ENCODE peak calls at places on chromosomes 6 and 20, in eight cellular contexts. One of them, this sample, is unnamed.

GRCh38 chr20:44138859-44139258 is 48.1 kb downstream of the JPH2 start:
- DNase-seq in AG09309: no peak
- DNase-seq in fibroblast of mammary gland: no peak
- DNase-seq in A549: no peak
- DNase-seq in dorsolateral prefrontal cortex: no peak
- DNase-seq in bronchial epithelial cell: no peak
- DNase-seq in spleen: no peak
- DNase-seq in NB4: no peak
- DNase-seq in this sample: no peak

GRCh38 chr6:83167726-83168278 is 25.3 kb downstream of the PGM3 start:
- DNase-seq in spleen: no peak
- DNase-seq in bronchial epithelial cell: no peak
- DNase-seq in NB4: no peak
- DNase-seq in AG09309: no peak
- DNase-seq in A549: no peak
- DNase-seq in dorsolateral prefrontal cortex: no peak
- DNase-seq in fibroblast of mammary gland: no peak
- DNase-seq in this sample: no peak

GRCh38 chr20:34967421-34967820 is 11.8 kb downstream of the MYH7B start:
- DNase-seq in dorsolateral prefrontal cortex: no peak
- DNase-seq in spleen: no peak
- DNase-seq in A549: no peak
- DNase-seq in bronchial epithelial cell: no peak
- DNase-seq in fibroblast of mammary gland: no peak
- DNase-seq in NB4: no peak
- DNase-seq in AG09309: no peak
- DNase-seq in this sample: no peak

GRCh38 chr20:22880277-22880676 is 154.8 kb upstream of the SSTR4 start:
- DNase-seq in bronchial epithelial cell: no peak
- DNase-seq in dorsolateral prefrontal cortex: no peak
- DNase-seq in NB4: no peak
- DNase-seq in AG09309: no peak
- DNase-seq in A549: no peak
- DNase-seq in spleen: no peak
- DNase-seq in fibroblast of mammary gland: no peak
- DNase-seq in this sample: no peak

GRCh38 chr20:18428490-18429173 is 38.2 kb downstream of the DZANK1 start:
- DNase-seq in NB4: no peak
- DNase-seq in dorsolateral prefrontal cortex: no peak
- DNase-seq in A549: no peak
- DNase-seq in AG09309: no peak
- DNase-seq in fibroblast of mammary gland: peak
- DNase-seq in bronchial epithelial cell: no peak
- DNase-seq in spleen: no peak
- DNase-seq in this sample: no peak

GRCh38 chr20:57769756-57770155 is 59.9 kb upstream of the PMEPA1 start:
- DNase-seq in bronchial epithelial cell: no peak
- DNase-seq in spleen: no peak
- DNase-seq in dorsolateral prefrontal cortex: no peak
- DNase-seq in fibroblast of mammary gland: no peak
- DNase-seq in NB4: no peak
- DNase-seq in AG09309: no peak
- DNase-seq in A549: no peak
- DNase-seq in this sample: no peak

GRCh38 chr20:50865114-50865513 is 66.1 kb downstream of the ADNP start:
- DNase-seq in bronchial epithelial cell: no peak
- DNase-seq in NB4: no peak
- DNase-seq in A549: no peak
- DNase-seq in dorsolateral prefrontal cortex: no peak
- DNase-seq in spleen: no peak
- DNase-seq in AG09309: no peak
- DNase-seq in fibroblast of mammary gland: no peak
- DNase-seq in this sample: no peak

GRCh38 chr20:62952373-62953166 is at the start of gene SLC17A9:
- DNase-seq in dorsolateral prefrontal cortex: peak
- DNase-seq in NB4: peak
- DNase-seq in fibroblast of mammary gland: peak
- DNase-seq in bronchial epithelial cell: no peak
- DNase-seq in A549: no peak
- DNase-seq in AG09309: no peak
- DNase-seq in spleen: peak
- DNase-seq in this sample: no peak

GRCh38 chr6:26486358-26486757 is 13.7 kb upstream of the BTN1A1 start:
- DNase-seq in bronchial epithelial cell: no peak
- DNase-seq in A549: no peak
- DNase-seq in fibroblast of mammary gland: no peak
- DNase-seq in spleen: no peak
- DNase-seq in AG09309: no peak
- DNase-seq in NB4: no peak
- DNase-seq in dorsolateral prefrontal cortex: no peak
- DNase-seq in this sample: no peak

GRCh38 chr20:19181552-19181951 is 30.9 kb upstream of the SLC24A3 start:
- DNase-seq in NB4: no peak
- DNase-seq in fibroblast of mammary gland: peak
- DNase-seq in bronchial epithelial cell: peak
- DNase-seq in AG09309: no peak
- DNase-seq in dorsolateral prefrontal cortex: no peak
- DNase-seq in spleen: no peak
- DNase-seq in A549: no peak
- DNase-seq in this sample: no peak

GRCh38 chr6:28589234-28589951 is 63.7 kb downstream of the GPX5 start:
- DNase-seq in A549: peak
- DNase-seq in bronchial epithelial cell: peak
- DNase-seq in fibroblast of mammary gland: peak
- DNase-seq in dorsolateral prefrontal cortex: no peak
- DNase-seq in AG09309: peak
- DNase-seq in spleen: no peak
- DNase-seq in NB4: peak
- DNase-seq in this sample: peak

GRCh38 chr6:134523903-134524302 is 206.0 kb upstream of the SGK1 start:
- DNase-seq in AG09309: no peak
- DNase-seq in A549: no peak
- DNase-seq in spleen: no peak
- DNase-seq in fibroblast of mammary gland: no peak
- DNase-seq in dorsolateral prefrontal cortex: no peak
- DNase-seq in bronchial epithelial cell: peak
- DNase-seq in NB4: no peak
- DNase-seq in this sample: no peak

GRCh38 chr6:3270258-3270657 is 11.5 kb downstream of the PSMG4 start:
- DNase-seq in spleen: peak
- DNase-seq in AG09309: no peak
- DNase-seq in dorsolateral prefrontal cortex: no peak
- DNase-seq in A549: no peak
- DNase-seq in fibroblast of mammary gland: no peak
- DNase-seq in bronchial epithelial cell: no peak
- DNase-seq in NB4: no peak
- DNase-seq in this sample: no peak

GRCh38 chr6:16228709-16229665 is 9.4 kb upstream of the GMPR start:
- DNase-seq in A549: no peak
- DNase-seq in dorsolateral prefrontal cortex: no peak
- DNase-seq in bronchial epithelial cell: no peak
- DNase-seq in fibroblast of mammary gland: no peak
- DNase-seq in spleen: no peak
- DNase-seq in AG09309: no peak
- DNase-seq in NB4: no peak
- DNase-seq in this sample: no peak

GRCh38 chr6:63509652-63510352 is 62.5 kb upstream of the LOC128125822 start:
- DNase-seq in dorsolateral prefrontal cortex: no peak
- DNase-seq in AG09309: no peak
- DNase-seq in spleen: no peak
- DNase-seq in A549: no peak
- DNase-seq in bronchial epithelial cell: peak
- DNase-seq in fibroblast of mammary gland: peak
- DNase-seq in NB4: no peak
- DNase-seq in this sample: no peak

GRCh38 chr6:142013286-142013685 is 119.4 kb upstream of the GJE1 start:
- DNase-seq in AG09309: peak
- DNase-seq in bronchial epithelial cell: peak
- DNase-seq in dorsolateral prefrontal cortex: no peak
- DNase-seq in fibroblast of mammary gland: peak
- DNase-seq in spleen: no peak
- DNase-seq in A549: peak
- DNase-seq in NB4: no peak
- DNase-seq in this sample: peak

GRCh38 chr20:14997791-14998190 is 660.4 kb upstream of the FLRT3 start:
- DNase-seq in dorsolateral prefrontal cortex: no peak
- DNase-seq in bronchial epithelial cell: peak
- DNase-seq in A549: no peak
- DNase-seq in spleen: no peak
- DNase-seq in NB4: no peak
- DNase-seq in AG09309: no peak
- DNase-seq in fibroblast of mammary gland: peak
- DNase-seq in this sample: no peak

GRCh38 chr6:73514746-73515110 is 6.1 kb downstream of the EEF1A1 start:
- DNase-seq in fibroblast of mammary gland: no peak
- DNase-seq in A549: no peak
- DNase-seq in bronchial epithelial cell: no peak
- DNase-seq in spleen: no peak
- DNase-seq in dorsolateral prefrontal cortex: no peak
- DNase-seq in AG09309: no peak
- DNase-seq in NB4: peak
- DNase-seq in this sample: no peak

GRCh38 chr6:75775219-75775618 is 26.2 kb downstream of the MYO6 start:
- DNase-seq in dorsolateral prefrontal cortex: no peak
- DNase-seq in spleen: no peak
- DNase-seq in fibroblast of mammary gland: no peak
- DNase-seq in NB4: no peak
- DNase-seq in A549: no peak
- DNase-seq in bronchial epithelial cell: no peak
- DNase-seq in AG09309: no peak
- DNase-seq in this sample: no peak

GRCh38 chr6:68639211-68639610 is 4.1 kb downstream of the ADGRB3 start:
- DNase-seq in bronchial epithelial cell: no peak
- DNase-seq in A549: no peak
- DNase-seq in NB4: no peak
- DNase-seq in AG09309: no peak
- DNase-seq in dorsolateral prefrontal cortex: no peak
- DNase-seq in fibroblast of mammary gland: no peak
- DNase-seq in spleen: no peak
- DNase-seq in this sample: no peak
- H3K4me3 ChIP-seq in bronchial epithelial cell: no peak
- H3K4me3 ChIP-seq in A549: no peak
- H3K4me3 ChIP-seq in NB4: no peak
- H3K4me3 ChIP-seq in AG09309: no peak
- H3K4me3 ChIP-seq in dorsolateral prefrontal cortex: peak
- H3K4me3 ChIP-seq in fibroblast of mammary gland: no peak
- H3K4me3 ChIP-seq in spleen: no peak
- H3K4me3 ChIP-seq in this sample: no peak

GRCh38 chr6:47687432-47687831 is 10.9 kb upstream of the ADGRF4 start:
- DNase-seq in A549: no peak
- DNase-seq in NB4: no peak
- DNase-seq in dorsolateral prefrontal cortex: no peak
- DNase-seq in fibroblast of mammary gland: no peak
- DNase-seq in AG09309: no peak
- DNase-seq in bronchial epithelial cell: no peak
- DNase-seq in spleen: no peak
- DNase-seq in this sample: no peak
- TF ChIP-seq CTCF in A549: no peak
- TF ChIP-seq CTCF in NB4: no peak
- TF ChIP-seq CTCF in dorsolateral prefrontal cortex: no peak
- TF ChIP-seq CTCF in fibroblast of mammary gland: no peak
- TF ChIP-seq CTCF in AG09309: no peak
- TF ChIP-seq CTCF in bronchial epithelial cell: no peak
- TF ChIP-seq CTCF in spleen: no peak
- TF ChIP-seq CTCF in this sample: no peak

GRCh38 chr6:165663736-165664552 is 903 bp upstream of the PDE10A start:
- DNase-seq in spleen: no peak
- DNase-seq in AG09309: no peak
- DNase-seq in A549: no peak
- DNase-seq in NB4: no peak
- DNase-seq in dorsolateral prefrontal cortex: no peak
- DNase-seq in fibroblast of mammary gland: peak
- DNase-seq in bronchial epithelial cell: peak
- DNase-seq in this sample: no peak

GRCh38 chr6:165662041-165662491 is 975 bp downstream of the PDE10A start:
- DNase-seq in dorsolateral prefrontal cortex: peak
- DNase-seq in bronchial epithelial cell: no peak
- DNase-seq in AG09309: no peak
- DNase-seq in A549: peak
- DNase-seq in NB4: no peak
- DNase-seq in fibroblast of mammary gland: no peak
- DNase-seq in spleen: no peak
- DNase-seq in this sample: no peak

GRCh38 chr6:165664553-165665383 is 1.7 kb upstream of the PDE10A start:
- DNase-seq in NB4: no peak
- DNase-seq in AG09309: no peak
- DNase-seq in spleen: no peak
- DNase-seq in bronchial epithelial cell: no peak
- DNase-seq in dorsolateral prefrontal cortex: no peak
- DNase-seq in fibroblast of mammary gland: no peak
- DNase-seq in A549: no peak
- DNase-seq in this sample: no peak

GRCh38 chr6:165662671-165663282 is at the start of gene PDE10A:
- DNase-seq in spleen: no peak
- DNase-seq in AG09309: no peak
- DNase-seq in fibroblast of mammary gland: no peak
- DNase-seq in bronchial epithelial cell: no peak
- DNase-seq in A549: peak
- DNase-seq in dorsolateral prefrontal cortex: no peak
- DNase-seq in NB4: no peak
- DNase-seq in this sample: no peak

GRCh38 chr6:165663283-165663735 is 268 bp upstream of the PDE10A start:
- DNase-seq in NB4: no peak
- DNase-seq in AG09309: no peak
- DNase-seq in dorsolateral prefrontal cortex: peak
- DNase-seq in bronchial epithelial cell: no peak
- DNase-seq in spleen: no peak
- DNase-seq in fibroblast of mammary gland: peak
- DNase-seq in A549: peak
- DNase-seq in this sample: no peak
- H3K4me3 ChIP-seq in NB4: no peak
- H3K4me3 ChIP-seq in AG09309: peak
- H3K4me3 ChIP-seq in dorsolateral prefrontal cortex: peak
- H3K4me3 ChIP-seq in bronchial epithelial cell: no peak
- H3K4me3 ChIP-seq in spleen: peak
- H3K4me3 ChIP-seq in fibroblast of mammary gland: no peak
- H3K4me3 ChIP-seq in A549: peak
- H3K4me3 ChIP-seq in this sample: no peak

DNA sequence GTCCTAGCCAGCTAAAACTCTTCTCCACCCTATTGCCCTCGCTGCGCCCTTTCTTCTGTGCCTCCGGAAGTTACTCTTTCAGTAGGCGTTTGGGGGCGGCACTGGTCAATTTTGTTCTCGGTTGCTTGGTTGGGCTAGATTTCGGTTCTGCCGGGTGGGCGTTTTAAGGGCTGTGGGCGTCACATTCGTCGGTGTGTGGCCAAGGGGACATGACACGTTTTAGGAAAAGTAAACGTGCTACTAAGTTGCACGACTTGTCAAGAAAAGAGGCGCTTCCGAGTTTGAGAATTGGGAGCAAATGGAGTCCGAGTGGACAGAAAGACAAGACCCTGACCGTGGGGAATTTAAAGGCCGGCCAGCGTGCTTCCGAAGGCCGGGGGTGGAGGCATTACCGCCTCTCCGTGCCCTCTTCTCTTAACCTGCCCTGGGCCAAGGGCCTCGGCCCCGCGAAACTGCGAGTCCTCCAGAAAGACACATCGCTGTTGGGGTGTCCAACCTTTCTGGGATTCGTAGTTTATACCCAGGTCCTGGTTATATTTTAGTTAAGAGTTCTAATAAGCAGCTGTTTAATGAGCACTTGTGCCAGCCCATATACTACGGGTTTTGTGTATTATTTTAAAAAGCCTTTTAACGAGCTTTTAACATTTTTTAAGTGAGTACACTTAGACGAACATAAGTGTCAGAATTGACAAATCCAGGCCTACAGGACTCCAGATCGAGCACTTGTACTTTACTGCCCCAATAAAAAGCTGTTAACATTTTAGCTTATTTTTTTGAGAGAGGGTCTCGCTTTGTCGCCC is 664 bp upstream of the BAG6 start:
- DNase-seq in fibroblast of mammary gland: no peak
- DNase-seq in AG09309: peak
- DNase-seq in spleen: peak
- DNase-seq in dorsolateral prefrontal cortex: peak
- DNase-seq in NB4: peak
- DNase-seq in bronchial epithelial cell: no peak
- DNase-seq in A549: peak
- DNase-seq in this sample: no peak
- TF ChIP-seq CTCF in fibroblast of mammary gland: no peak
- TF ChIP-seq CTCF in AG09309: no peak
- TF ChIP-seq CTCF in spleen: no peak
- TF ChIP-seq CTCF in dorsolateral prefrontal cortex: no peak
- TF ChIP-seq CTCF in NB4: no peak
- TF ChIP-seq CTCF in bronchial epithelial cell: no peak
- TF ChIP-seq CTCF in A549: no peak
- TF ChIP-seq CTCF in this sample: no peak